ENCODE peak calls at places on chromosomes 11 and 22, in six cellular contexts. One of them, this sample, is unnamed.

GRCh38 chr11:1129143-1129665 is 28.5 kb upstream of the MUC5AC start:
- DNase-seq in endothelial cell: peak; percentile 3
- DNase-seq in NCI-H524: no peak
- DNase-seq in HEK293T: no peak
- DNase-seq in stimulated activated CD4-positive, alpha-beta T cell treated with anti-CD3 and anti-CD28 coated beads, Interleukin-4, amount 100 ng/mL, for 4 hours: no peak
- DNase-seq in Right ventricle myocardium superior: no peak
- DNase-seq in this sample: no peak

GRCh38 chr11:60241786-60242185 is 1.2 kb downstream of the MS4A4E start:
- DNase-seq in NCI-H524: no peak
- DNase-seq in endothelial cell: no peak
- DNase-seq in Right ventricle myocardium superior: no peak
- DNase-seq in stimulated activated CD4-positive, alpha-beta T cell treated with anti-CD3 and anti-CD28 coated beads, Interleukin-4, amount 100 ng/mL, for 4 hours: no peak
- DNase-seq in HEK293T: no peak
- DNase-seq in this sample: no peak

GRCh38 chr11:68840661-68841653 is 759 bp downstream of the CPT1A start:
- DNase-seq in endothelial cell: peak; percentile 18
- DNase-seq in HEK293T: no peak
- DNase-seq in stimulated activated CD4-positive, alpha-beta T cell treated with anti-CD3 and anti-CD28 coated beads, Interleukin-4, amount 100 ng/mL, for 4 hours: no peak
- DNase-seq in NCI-H524: no peak
- DNase-seq in Right ventricle myocardium superior: peak; percentile 78
- DNase-seq in this sample: no peak

GRCh38 chr22:23673826-23674690 is 16.8 kb upstream of the RGL4 start:
- DNase-seq in stimulated activated CD4-positive, alpha-beta T cell treated with anti-CD3 and anti-CD28 coated beads, Interleukin-4, amount 100 ng/mL, for 4 hours: no peak
- DNase-seq in endothelial cell: no peak
- DNase-seq in HEK293T: peak; percentile 25
- DNase-seq in Right ventricle myocardium superior: peak; percentile 19
- DNase-seq in NCI-H524: no peak
- DNase-seq in this sample: no peak

GRCh38 chr11:75279273-75279672 is 38.7 kb downstream of the TPBGL start:
- DNase-seq in HEK293T: no peak
- DNase-seq in stimulated activated CD4-positive, alpha-beta T cell treated with anti-CD3 and anti-CD28 coated beads, Interleukin-4, amount 100 ng/mL, for 4 hours: no peak
- DNase-seq in Right ventricle myocardium superior: peak; percentile 27
- DNase-seq in NCI-H524: no peak
- DNase-seq in endothelial cell: no peak
- DNase-seq in this sample: no peak

GRCh38 chr11:126474888-126475626 is 119.6 kb downstream of the ST3GAL4 start:
- DNase-seq in stimulated activated CD4-positive, alpha-beta T cell treated with anti-CD3 and anti-CD28 coated beads, Interleukin-4, amount 100 ng/mL, for 4 hours: no peak
- DNase-seq in NCI-H524: no peak
- DNase-seq in endothelial cell: peak; percentile 22
- DNase-seq in Right ventricle myocardium superior: no peak
- DNase-seq in HEK293T: no peak
- DNase-seq in this sample: no peak

GRCh38 chr22:28917747-28918543 is 34.6 kb downstream of the ZNRF3 start:
- DNase-seq in NCI-H524: peak; percentile 58
- DNase-seq in stimulated activated CD4-positive, alpha-beta T cell treated with anti-CD3 and anti-CD28 coated beads, Interleukin-4, amount 100 ng/mL, for 4 hours: no peak
- DNase-seq in Right ventricle myocardium superior: peak; percentile 49
- DNase-seq in endothelial cell: peak; percentile 29
- DNase-seq in HEK293T: no peak
- DNase-seq in this sample: no peak

GRCh38 chr11:58965246-58965985 is 26.1 kb downstream of the GLYATL1 start:
- DNase-seq in HEK293T: no peak
- DNase-seq in endothelial cell: no peak
- DNase-seq in stimulated activated CD4-positive, alpha-beta T cell treated with anti-CD3 and anti-CD28 coated beads, Interleukin-4, amount 100 ng/mL, for 4 hours: no peak
- DNase-seq in NCI-H524: no peak
- DNase-seq in Right ventricle myocardium superior: no peak
- DNase-seq in this sample: no peak

GRCh38 chr22:49307071-49307830 is 520.4 kb downstream of the BRD1 start:
- DNase-seq in endothelial cell: peak; percentile 2
- DNase-seq in stimulated activated CD4-positive, alpha-beta T cell treated with anti-CD3 and anti-CD28 coated beads, Interleukin-4, amount 100 ng/mL, for 4 hours: no peak
- DNase-seq in HEK293T: no peak
- DNase-seq in Right ventricle myocardium superior: peak; percentile 30
- DNase-seq in NCI-H524: no peak
- DNase-seq in this sample: no peak

GRCh38 chr11:8030526-8031247 is 43.5 kb downstream of the EIF3F start:
- DNase-seq in Right ventricle myocardium superior: no peak
- DNase-seq in stimulated activated CD4-positive, alpha-beta T cell treated with anti-CD3 and anti-CD28 coated beads, Interleukin-4, amount 100 ng/mL, for 4 hours: no peak
- DNase-seq in HEK293T: no peak
- DNase-seq in endothelial cell: no peak
- DNase-seq in NCI-H524: no peak
- DNase-seq in this sample: no peak

GRCh38 chr22:37655252-37655563 is 3.3 kb upstream of the PDXP start:
- DNase-seq in Right ventricle myocardium superior: no peak
- DNase-seq in HEK293T: no peak
- DNase-seq in endothelial cell: no peak
- DNase-seq in NCI-H524: no peak
- DNase-seq in stimulated activated CD4-positive, alpha-beta T cell treated with anti-CD3 and anti-CD28 coated beads, Interleukin-4, amount 100 ng/mL, for 4 hours: no peak
- DNase-seq in this sample: no peak

GRCh38 chr22:44847380-44847779 is 95.0 kb downstream of the ARHGAP8 start:
- DNase-seq in HEK293T: no peak
- DNase-seq in NCI-H524: no peak
- DNase-seq in endothelial cell: no peak
- DNase-seq in Right ventricle myocardium superior: no peak
- DNase-seq in stimulated activated CD4-positive, alpha-beta T cell treated with anti-CD3 and anti-CD28 coated beads, Interleukin-4, amount 100 ng/mL, for 4 hours: no peak
- DNase-seq in this sample: no peak

GRCh38 chr11:10348650-10349280 is 43.9 kb downstream of the ADM start:
- DNase-seq in stimulated activated CD4-positive, alpha-beta T cell treated with anti-CD3 and anti-CD28 coated beads, Interleukin-4, amount 100 ng/mL, for 4 hours: no peak
- DNase-seq in HEK293T: no peak
- DNase-seq in Right ventricle myocardium superior: no peak
- DNase-seq in NCI-H524: no peak
- DNase-seq in endothelial cell: no peak
- DNase-seq in this sample: no peak

GRCh38 chr11:127199306-127199801 is 198.8 kb upstream of the KIRREL3 start:
- DNase-seq in HEK293T: no peak
- DNase-seq in Right ventricle myocardium superior: no peak
- DNase-seq in NCI-H524: no peak
- DNase-seq in stimulated activated CD4-positive, alpha-beta T cell treated with anti-CD3 and anti-CD28 coated beads, Interleukin-4, amount 100 ng/mL, for 4 hours: no peak
- DNase-seq in endothelial cell: no peak
- DNase-seq in this sample: no peak

GRCh38 chr11:131688056-131688693 is 317.8 kb downstream of the NTM start:
- DNase-seq in Right ventricle myocardium superior: peak; percentile 72
- DNase-seq in stimulated activated CD4-positive, alpha-beta T cell treated with anti-CD3 and anti-CD28 coated beads, Interleukin-4, amount 100 ng/mL, for 4 hours: peak; percentile 8
- DNase-seq in endothelial cell: peak; percentile 84
- DNase-seq in NCI-H524: peak; percentile 40
- DNase-seq in HEK293T: peak; percentile 84
- DNase-seq in this sample: no peak

This sample was measured in T-cell.